ENCODE peak calls at places on chromosomes 4 and X, in ten cellular contexts. B is kidney; U is lower lobe of right lung; G is tibial artery; P is OCI-LY7; W is fibroblast of lung; S is HCT116; E is A673; T is right cardiac atrium; L is effector memory CD4-positive, alpha-beta T cell. A is an unnamed sample. For H3K4me1, the result is how much of the 10 kb centered on the place peaks cover.

GRCh38 chrX:155967653-155968052 is 29.8 kb upstream of the IL9R start:
- DNase-seq in T (no peak), W (no peak), S (no peak), B (no peak), L (no peak), U (no peak), G (no peak), P (no peak), E (no peak), A (no peak)

GRCh38 chr4:8582016-8582415 is 1.8 kb downstream of the GPR78 start:
- DNase-seq in S (no peak), E (no peak), W (no peak), L (no peak), U (no peak), T (no peak), B (peak), P (no peak), G (no peak), A (peak)

GRCh38 chrX:9829308-9830267 is 43.4 kb downstream of the SHROOM2 start:
- DNase-seq in P (no peak), T (no peak), U (no peak), B (no peak), S (peak), G (no peak), L (no peak), E (no peak), W (peak), A (no peak)

GRCh38 chr4:37825943-37826281 is 574 bp upstream of the PGM2 start:
- DNase-seq in E (no peak), U (no peak), L (no peak), G (no peak), W (no peak), B (no peak), P (no peak), S (no peak), T (no peak), A (no peak)

GRCh38 chr4:114019276-114019971 is 40.0 kb upstream of the ARSJ start:
- DNase-seq in L (no peak), P (no peak), U (no peak), W (peak), G (no peak), B (no peak), T (no peak), E (no peak), S (no peak), A (no peak)

GRCh38 chr4:172168888-172169287 is 355.7 kb downstream of the GALNTL6 start:
- DNase-seq in U (no peak), T (no peak), P (no peak), W (peak), E (no peak), S (no peak), B (no peak), G (no peak), L (no peak), A (no peak)

GRCh38 chr4:127843704-127844604 is 36.7 kb upstream of the PLK4 start:
- DNase-seq in L (no peak), E (no peak), B (no peak), W (no peak), S (no peak), T (no peak), U (no peak), G (no peak), P (no peak), A (no peak)

GRCh38 chr4:55637272-55637820 is 1.2 kb upstream of the NMU start:
- DNase-seq in E (no peak), S (no peak), L (no peak), T (no peak), W (no peak), U (no peak), G (no peak), P (no peak), B (no peak), A (no peak)

GRCh38 chr4:28287837-28288236 is 1427.2 kb downstream of the STIM2 start:
- DNase-seq in E (peak), T (no peak), L (no peak), S (no peak), B (no peak), G (peak), W (peak), P (no peak), U (no peak), A (no peak)

GRCh38 chrX:32448945-32449344 is 762.4 kb downstream of the DMD start:
- DNase-seq in T (no peak), U (no peak), W (peak), G (no peak), B (no peak), E (no peak), S (no peak), L (no peak), P (peak), A (no peak)

GRCh38 chr4:8697826-8698225 is 105.3 kb downstream of the CPZ start:
- DNase-seq in G (no peak), B (no peak), L (no peak), E (no peak), P (no peak), U (no peak), W (no peak), T (no peak), S (no peak), A (peak)

GRCh38 chr4:1111259-1111809 is 2.0 kb downstream of the RNF212 start:
- DNase-seq in L (no peak), G (no peak), S (no peak), W (no peak), B (no peak), E (no peak), P (no peak), U (no peak), T (no peak), A (no peak)

GRCh38 chrX:68599256-68600152 is 48.0 kb upstream of the STARD8 start:
- DNase-seq in L (no peak), T (no peak), B (no peak), U (no peak), P (peak), E (peak), S (no peak), W (peak), G (no peak), A (no peak)

GRCh38 chr4:5887011-5887360 is 5.9 kb downstream of the CRMP1 start:
- DNase-seq in L (no peak), B (no peak), G (no peak), E (no peak), S (no peak), U (no peak), P (no peak), T (no peak), W (no peak), A (no peak)

GRCh38 chr4:5888706-5889696 is 3.9 kb downstream of the CRMP1 start:
- DNase-seq in P (no peak), W (no peak), E (no peak), B (no peak), T (no peak), G (no peak), L (no peak), U (no peak), S (no peak), A (no peak)

GRCh38 chr4:5888222-5888701 is 4.6 kb downstream of the CRMP1 start:
- DNase-seq in U (no peak), B (no peak), E (peak), W (no peak), G (no peak), P (no peak), S (no peak), L (no peak), T (no peak), A (no peak)

GRCh38 chr4:5885733-5886132 is 7.2 kb downstream of the CRMP1 start:
- DNase-seq in U (no peak), E (no peak), S (no peak), W (no peak), B (no peak), G (no peak), L (no peak), P (no peak), T (no peak), A (no peak)

DNA sequence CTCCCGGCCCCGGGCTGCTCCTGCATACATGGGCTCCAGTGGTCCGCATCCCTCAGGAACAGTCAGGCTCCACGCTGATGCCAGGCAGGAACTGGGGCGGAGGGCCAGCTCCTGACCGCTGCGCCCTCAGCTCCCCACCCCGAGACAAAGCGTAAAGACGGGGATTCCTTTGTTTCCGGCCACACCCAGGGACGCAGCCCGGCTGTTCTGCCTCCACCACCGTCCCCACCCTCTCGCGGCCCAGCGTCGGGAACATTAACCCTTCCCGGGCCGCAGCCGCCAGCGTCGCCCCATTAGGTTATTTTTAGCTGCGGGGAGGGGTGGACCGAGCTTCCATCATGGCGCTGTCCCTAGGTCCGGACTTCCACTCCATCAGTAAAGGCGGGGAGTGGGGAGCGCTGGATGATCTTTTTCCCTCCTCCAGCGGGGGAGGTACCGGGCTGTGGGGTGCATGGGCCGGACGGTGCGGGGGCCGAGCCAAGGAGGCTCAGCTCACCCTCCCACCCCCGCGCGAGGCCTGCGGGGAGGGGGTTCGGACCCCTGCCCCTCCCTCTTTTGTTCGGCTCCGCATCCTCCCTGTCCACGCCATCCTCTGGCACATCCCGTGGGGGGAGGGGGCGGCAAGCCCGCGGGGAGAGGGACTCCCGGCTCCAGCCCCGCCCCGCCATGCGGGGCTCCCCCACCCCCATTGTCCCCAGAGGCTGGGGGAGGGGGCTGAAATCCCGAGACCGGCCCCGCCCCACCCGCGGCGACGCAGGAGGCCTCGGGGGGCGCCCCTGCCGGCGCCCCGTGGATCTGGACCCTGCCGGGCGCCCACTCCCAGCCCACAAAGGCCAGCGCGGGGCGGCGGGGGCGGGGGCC is 5.3 kb downstream of the CRMP1 start:
- DNase-seq in E (no peak), B (no peak), P (no peak), T (peak), S (no peak), G (no peak), U (no peak), W (peak), L (no peak), A (no peak)
- H3K4me3 ChIP-seq in E (peak), B (no peak), P (no peak), T (peak), S (no peak), G (peak), U (peak), W (no peak), L (no peak), A (peak)

GRCh38 chr4:3816983-3817382 is 50.8 kb downstream of the ADRA2C start:
- DNase-seq in B (no peak), S (no peak), T (no peak), G (no peak), L (no peak), P (no peak), U (peak), E (no peak), W (no peak), A (no peak)

GRCh38 chr4:3813151-3813905 is 47.1 kb downstream of the ADRA2C start:
- DNase-seq in L (no peak), G (no peak), B (peak), U (peak), W (no peak), T (peak), E (no peak), S (no peak), P (no peak), A (no peak)

GRCh38 chr4:3817561-3817960 is 51.4 kb downstream of the ADRA2C start:
- DNase-seq in P (no peak), U (peak), B (peak), G (no peak), E (no peak), T (peak), S (no peak), W (no peak), L (no peak), A (no peak)

GRCh38 chr4:3814026-3814570 is 47.9 kb downstream of the ADRA2C start:
- DNase-seq in E (no peak), W (no peak), S (no peak), U (peak), P (no peak), G (no peak), B (peak), L (no peak), T (peak), A (no peak)

DNA sequence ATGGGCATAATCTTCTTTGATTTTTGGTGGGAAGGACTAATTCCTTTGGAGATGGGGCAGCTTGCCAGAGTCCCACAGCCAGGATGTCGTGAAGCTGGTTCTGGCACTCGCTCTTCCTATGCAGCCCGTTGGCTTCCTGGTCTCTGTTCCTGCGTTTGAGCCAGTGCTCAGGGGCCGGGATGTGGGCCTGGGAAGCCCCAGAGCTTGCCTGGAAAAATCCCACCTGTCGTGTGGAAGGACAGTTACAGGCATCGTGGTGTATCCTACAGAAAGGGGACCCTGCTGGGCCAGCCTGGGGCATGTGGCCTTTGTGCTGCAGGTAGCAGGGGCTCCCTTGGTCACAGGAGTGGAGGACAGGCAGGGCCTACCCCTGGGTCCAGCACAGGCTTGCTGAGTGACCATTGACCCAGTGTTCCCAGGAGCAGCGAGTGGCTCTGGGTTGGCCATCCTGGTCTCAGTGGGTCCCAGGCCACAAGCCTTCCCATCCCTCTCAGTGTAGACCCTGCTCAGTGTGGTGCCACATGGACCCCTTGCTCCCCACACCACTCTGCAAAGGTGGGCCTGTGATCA is 50.2 kb downstream of the ADRA2C start:
- DNase-seq in P (no peak), B (peak), T (peak), W (no peak), E (no peak), G (no peak), U (peak), S (no peak), L (no peak), A (no peak)
- H3K4me1 ChIP-seq in P (under half), B (under half), T (under half), W (under half), E (under half), G (under half), U (under half), S (under half), L (under half), A (under half)

GRCh38 chr4:135383889-135384288 is 1182.3 kb upstream of the PABPC4L start:
- DNase-seq in L (no peak), B (no peak), T (no peak), G (no peak), P (no peak), U (no peak), W (no peak), S (no peak), E (peak), A (no peak)

GRCh38 chr4:135382280-135382679 is 1180.7 kb upstream of the PABPC4L start:
- DNase-seq in B (no peak), P (no peak), T (no peak), L (no peak), U (no peak), S (no peak), G (no peak), W (no peak), E (no peak), A (no peak)

GRCh38 chr4:135385830-135386581 is 1184.4 kb upstream of the PABPC4L start:
- DNase-seq in G (no peak), E (no peak), U (no peak), B (no peak), W (no peak), T (no peak), L (no peak), S (no peak), P (no peak), A (no peak)
- H3K4me3 ChIP-seq in G (no peak), E (no peak), U (no peak), B (no peak), W (no peak), T (no peak), L (no peak), S (no peak), P (no peak), A (no peak)

GRCh38 chr4:145097821-145098674 is at the start of the genes ABCE1 and ANAPC10:
- DNase-seq in L (peak), T (peak), B (peak), S (peak), P (peak), W (peak), E (peak), G (peak), U (peak), A (peak)
- H3K4me1 ChIP-seq in L (under half), T (under half), B (under half), S (under half), P (half or more), W (under half), E (under half), G (under half), U (under half), A (half or more)

DNA sequence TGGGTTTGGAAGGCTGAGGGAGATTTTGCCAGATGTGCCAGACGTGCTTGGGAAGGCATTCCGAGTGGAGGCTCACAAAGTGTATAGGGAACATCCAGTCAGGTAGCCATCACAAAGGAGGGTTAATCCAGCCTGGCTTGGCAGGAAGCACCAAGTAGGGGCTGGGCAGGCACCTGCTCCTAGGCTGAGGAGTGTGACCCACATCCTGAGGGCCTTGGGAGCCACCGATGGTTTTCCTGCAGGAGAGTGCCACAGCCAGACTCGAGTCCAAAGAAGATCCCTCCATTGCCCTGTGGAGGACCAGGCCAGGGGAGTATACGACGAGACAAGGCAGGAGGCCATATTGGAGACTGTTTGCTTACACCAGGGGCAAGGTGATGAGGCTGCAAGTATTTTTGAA is 47.2 kb downstream of the PNMA5 start:
- DNase-seq in W (no peak), L (no peak), B (no peak), E (no peak), G (no peak), T (no peak), U (no peak), S (no peak), P (no peak), A (peak)
- H3K4me3 ChIP-seq in W (no peak), L (no peak), B (no peak), E (no peak), G (no peak), T (no peak), U (no peak), S (no peak), P (no peak), A (no peak)

GRCh38 chr4:94635172-94635571 is 122.6 kb upstream of the BMPR1B start:
- DNase-seq in B (no peak), G (no peak), P (no peak), U (no peak), E (peak), T (no peak), W (no peak), L (no peak), S (no peak), A (no peak)
- H3K4me1 ChIP-seq in B (under half), G (under half), P (under half), U (under half), E (under half), T (under half), W (under half), L (under half), S (under half), A (under half)

DNA sequence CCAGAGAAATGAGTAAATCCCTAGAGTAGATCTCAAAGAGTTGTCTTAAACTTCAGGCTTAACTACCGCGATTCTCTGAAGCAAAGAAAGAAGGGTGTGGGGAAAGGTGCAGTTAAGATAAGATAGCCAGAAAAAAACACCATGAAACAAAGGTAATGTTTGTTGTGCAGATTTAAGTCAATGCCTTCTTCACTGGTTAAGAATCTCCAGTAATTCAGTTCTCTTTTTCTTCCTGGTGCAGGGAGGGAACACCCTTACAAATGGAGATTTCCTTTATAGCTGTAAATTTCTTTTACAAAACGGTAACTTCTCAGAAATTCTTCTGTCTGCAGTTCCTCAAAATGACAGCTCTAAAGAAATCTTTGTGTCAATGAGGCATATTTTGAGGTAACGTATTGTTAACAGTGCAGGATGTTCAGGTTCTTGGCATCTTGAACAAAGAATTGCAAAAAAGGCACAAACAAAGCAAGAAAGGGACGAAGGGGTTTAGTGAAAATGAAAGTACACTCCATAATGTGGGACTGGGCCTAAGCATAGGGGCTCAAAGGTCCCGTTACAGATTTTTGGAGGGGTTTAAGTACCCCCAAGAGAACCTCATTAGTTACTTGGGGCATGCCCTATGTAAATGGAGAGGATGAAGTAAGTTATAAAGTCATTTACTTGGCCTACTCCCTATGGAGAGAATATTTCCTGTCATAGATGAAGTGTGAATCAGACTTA is 491.9 kb downstream of the PCDH11X start:
- DNase-seq in E (no peak), W (peak), B (no peak), T (no peak), G (no peak), L (no peak), P (no peak), S (no peak), U (no peak), A (no peak)
- H3K4me3 ChIP-seq in E (no peak), W (no peak), B (no peak), T (no peak), G (no peak), L (no peak), P (no peak), S (no peak), U (no peak), A (no peak)

GRCh38 chr4:118757761-118758213 is 72.6 kb downstream of the METTL14 start:
- DNase-seq in T (no peak), B (no peak), S (no peak), W (peak), L (no peak), P (no peak), G (no peak), U (no peak), E (no peak), A (no peak)

GRCh38 chr4:118755438-118756226 is 70.4 kb downstream of the METTL14 start:
- DNase-seq in E (no peak), U (no peak), S (no peak), L (no peak), T (no peak), G (no peak), B (no peak), W (no peak), P (no peak), A (no peak)

GRCh38 chr4:118758293-118758692 is 73.1 kb downstream of the METTL14 start:
- DNase-seq in W (peak), U (no peak), B (no peak), G (no peak), P (peak), T (no peak), E (no peak), L (no peak), S (no peak), A (no peak)

GRCh38 chr4:118756429-118756828 is 71.2 kb downstream of the METTL14 start:
- DNase-seq in B (no peak), U (no peak), G (no peak), P (no peak), T (no peak), W (no peak), S (no peak), E (no peak), L (no peak), A (no peak)

DNA sequence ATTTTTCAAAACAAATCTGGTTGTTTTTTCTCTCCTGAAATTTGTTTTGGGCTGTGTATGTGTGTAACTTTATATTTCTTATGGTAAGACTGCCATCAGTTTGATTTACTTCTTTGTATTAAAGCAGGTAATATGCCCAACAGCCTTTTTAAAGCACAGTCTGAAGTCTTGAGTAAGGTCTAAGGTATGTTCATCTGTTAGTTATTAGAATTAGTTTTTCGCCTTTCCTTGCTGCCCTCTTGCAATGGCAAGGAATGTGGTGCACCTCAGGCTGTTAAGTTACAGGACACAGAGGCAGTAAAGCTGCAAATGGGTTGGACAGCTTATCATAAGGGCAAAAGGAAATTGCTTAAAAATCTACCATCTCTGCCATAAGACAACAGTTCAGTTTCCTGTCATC is 71.8 kb downstream of the METTL14 start:
- DNase-seq in G (no peak), U (no peak), P (no peak), W (no peak), B (no peak), E (no peak), L (no peak), T (no peak), S (no peak), A (no peak)
- H3K4me1 ChIP-seq in G (half or more), U (under half), P (half or more), W (under half), B (under half), E (under half), L (under half), T (under half), S (under half), A (under half)

A was measured in spleen.